ENCODE peak calls at places on chromosomes 5 and 9, in ten cellular contexts. S, O, A, D, Z, E, U, C, V and K are unnamed samples.

GRCh38 chr5:61623401-61624069 is 291.5 kb downstream of the ZSWIM6 start:
- DNase-seq in S (peak; percentile 16), O (no peak), A (peak; percentile 81), D (no peak), Z (no peak), E (no peak), U (peak; percentile 59), C (peak; percentile 6), V (no peak), K (no peak)

GRCh38 chr5:169128679-169129078 is 172.3 kb downstream of the SLIT3 start:
- DNase-seq in S (no peak), O (no peak), A (no peak), D (no peak), Z (no peak), E (no peak), U (no peak), C (no peak), V (no peak), K (no peak)

GRCh38 chr5:36482812-36483211 is 123.6 kb upstream of the SLC1A3 start:
- DNase-seq in S (no peak), O (no peak), A (no peak), D (no peak), Z (no peak), E (no peak), U (no peak), C (no peak), V (no peak), K (no peak)

GRCh38 chr9:4077499-4078102 is 222.3 kb downstream of the GLIS3 start:
- DNase-seq in S (peak; percentile 89), O (peak; percentile 88), A (peak; percentile 86), D (no peak), Z (no peak), E (peak; percentile 80), U (peak; percentile 78), C (peak; percentile 82), V (peak; percentile 78), K (peak; percentile 48)

GRCh38 chr5:146024034-146024433 is 81.3 kb downstream of the PLAC8L1 start:
- DNase-seq in S (no peak), O (no peak), A (no peak), D (no peak), Z (no peak), E (no peak), U (no peak), C (no peak), V (no peak), K (no peak)

GRCh38 chr5:167207081-167207480 is 1084.4 kb upstream of the WWC1 start:
- DNase-seq in S (peak; percentile 15), O (no peak), A (no peak), D (no peak), Z (no peak), E (no peak), U (no peak), C (no peak), V (no peak), K (no peak)

GRCh38 chr5:119453045-119453383 is 717 bp downstream of the HSD17B4 start:
- DNase-seq in S (peak; percentile 31), O (no peak), A (no peak), D (no peak), Z (no peak), E (peak; percentile 56), U (no peak), C (peak; percentile 52), V (peak; percentile 78), K (peak; percentile 52)

GRCh38 chr5:65880673-65881072 is 45.7 kb upstream of the ERBIN start:
- DNase-seq in S (no peak), O (no peak), A (no peak), D (no peak), Z (no peak), E (no peak), U (no peak), C (no peak), V (no peak), K (no peak)

GRCh38 chr9:97721396-97721795 is 24.3 kb upstream of the XPA start:
- DNase-seq in S (no peak), O (no peak), A (no peak), D (no peak), Z (no peak), E (no peak), U (no peak), C (no peak), V (no peak), K (no peak)

GRCh38 chr5:23507278-23507685 is at the start of gene PRDM9:
- DNase-seq in S (peak; percentile 43), O (peak; percentile 87), A (peak; percentile 79), D (peak; percentile 0), Z (peak; percentile 80), E (no peak), U (peak; percentile 53), C (no peak), V (peak; percentile 76), K (peak; percentile 42)

GRCh38 chr9:27053369-27054057 is 48.0 kb upstream of the LRRC19 start:
- DNase-seq in S (peak; percentile 24), O (no peak), A (no peak), D (no peak), Z (no peak), E (no peak), U (no peak), C (no peak), V (no peak), K (peak; percentile 74)

GRCh38 chr5:77629553-77630245 is 8.8 kb downstream of the OTP start:
- DNase-seq in S (no peak), O (no peak), A (peak; percentile 52), D (no peak), Z (no peak), E (no peak), U (no peak), C (no peak), V (no peak), K (no peak)

GRCh38 chr5:77628840-77629552 is 9.5 kb downstream of the OTP start:
- DNase-seq in S (no peak), O (no peak), A (peak; percentile 36), D (no peak), Z (no peak), E (no peak), U (peak; percentile 44), C (no peak), V (no peak), K (no peak)

GRCh38 chr5:77631166-77631582 is 7.3 kb downstream of the OTP start:
- DNase-seq in S (no peak), O (no peak), A (no peak), D (no peak), Z (no peak), E (no peak), U (no peak), C (no peak), V (no peak), K (no peak)

GRCh38 chr5:77630246-77631165 is 8.0 kb downstream of the OTP start:
- DNase-seq in S (no peak), O (peak; percentile 73), A (peak; percentile 83), D (peak; percentile 92), Z (peak; percentile 87), E (peak; percentile 43), U (peak; percentile 78), C (peak; percentile 87), V (no peak), K (peak; percentile 15)

GRCh38 chr5:77627869-77628674 is 10.4 kb downstream of the OTP start:
- DNase-seq in S (no peak), O (no peak), A (peak; percentile 78), D (no peak), Z (no peak), E (no peak), U (peak; percentile 62), C (no peak), V (no peak), K (no peak)
- H3K4me3 ChIP-seq in S (no peak overlapping the region), O (no peak overlapping the region), A (peak overlapping the region; percentile 50), D (no peak overlapping the region), Z (no peak overlapping the region), E (no peak overlapping the region), U (no peak overlapping the region), C (no peak overlapping the region), V (no peak overlapping the region), K (no peak overlapping the region)

GRCh38 chr5:140292212-140293040 is 10.5 kb downstream of the PFDN1 start:
- DNase-seq in S (peak; percentile 74), O (no peak), A (no peak), D (no peak), Z (no peak), E (no peak), U (no peak), C (no peak), V (no peak), K (peak; percentile 40)
- H3K4me3 ChIP-seq in S (no peak overlapping the region), O (no peak overlapping the region), A (no peak overlapping the region), D (no peak overlapping the region), Z (no peak overlapping the region), E (no peak overlapping the region), U (no peak overlapping the region), C (no peak overlapping the region), V (no peak overlapping the region), K (no peak overlapping the region)

GRCh38 chr9:117462926-117463325 is 48.1 kb upstream of the ASTN2 start:
- DNase-seq in S (no peak), O (no peak), A (no peak), D (no peak), Z (no peak), E (no peak), U (no peak), C (no peak), V (no peak), K (no peak)

GRCh38 chr9:117458066-117458465 is 43.2 kb upstream of the ASTN2 start:
- DNase-seq in S (no peak), O (no peak), A (no peak), D (no peak), Z (no peak), E (no peak), U (no peak), C (no peak), V (no peak), K (no peak)

GRCh38 chr9:117461386-117461785 is 46.5 kb upstream of the ASTN2 start:
- DNase-seq in S (no peak), O (no peak), A (no peak), D (no peak), Z (no peak), E (no peak), U (no peak), C (no peak), V (no peak), K (no peak)

GRCh38 chr9:117459941-117460340 is 45.1 kb upstream of the ASTN2 start:
- DNase-seq in S (no peak), O (no peak), A (no peak), D (no peak), Z (no peak), E (no peak), U (no peak), C (no peak), V (no peak), K (no peak)

DNA sequence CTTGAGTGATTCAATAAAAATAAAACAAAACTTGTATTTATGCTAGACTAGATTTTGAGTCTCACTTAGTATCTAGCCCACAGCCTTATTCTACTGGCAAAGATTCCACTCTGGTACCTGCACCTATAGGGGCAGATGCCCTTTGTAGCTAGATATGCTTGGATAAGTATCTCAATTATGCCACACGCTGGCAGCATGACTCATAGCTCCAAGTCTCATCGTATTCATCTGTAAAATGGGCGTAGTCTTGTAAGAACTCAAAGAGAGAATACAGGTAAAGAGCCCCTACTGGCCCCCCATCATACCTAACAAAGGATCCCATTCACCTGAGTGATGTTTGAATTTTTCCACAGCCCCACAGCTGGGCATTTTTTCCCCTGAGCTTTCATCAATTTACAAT is 45.9 kb upstream of the ASTN2 start:
- DNase-seq in S (no peak), O (no peak), A (no peak), D (no peak), Z (no peak), E (no peak), U (no peak), C (no peak), V (no peak), K (no peak)
- H3K4me3 ChIP-seq in S (no peak overlapping the region), O (no peak overlapping the region), A (no peak overlapping the region), D (no peak overlapping the region), Z (no peak overlapping the region), E (no peak overlapping the region), U (no peak overlapping the region), C (no peak overlapping the region), V (no peak overlapping the region), K (no peak overlapping the region)

GRCh38 chr5:9710069-9710468 is 79.9 kb upstream of the TAS2R1 start:
- DNase-seq in S (no peak), O (no peak), A (no peak), D (no peak), Z (no peak), E (no peak), U (no peak), C (no peak), V (peak; percentile 14), K (no peak)
- H3K4me3 ChIP-seq in S (no peak overlapping the region), O (no peak overlapping the region), A (no peak overlapping the region), D (no peak overlapping the region), Z (no peak overlapping the region), E (no peak overlapping the region), U (no peak overlapping the region), C (no peak overlapping the region), V (no peak overlapping the region), K (no peak overlapping the region)